ENCODE peak calls at places on chromosomes 3 and 15, in seven cellular contexts. F is heart left ventricle, Y is right atrium auricular region, P is pancreas, W is heart right ventricle, J is PC-9, L is thoracic aorta. O is an unnamed sample.

GRCh38 chr3:187748050-187748481 is 2.8 kb upstream of the BCL6 start:
- DNase-seq in F (peak; percentile 94), Y (peak; percentile 96), P (peak; percentile 89), W (peak; percentile 90), J (peak; percentile 79), L (peak; percentile 85), O (peak; percentile 92)

GRCh38 chr3:111610612-111611054 is 15.5 kb upstream of the ZBED2 start:
- DNase-seq in F (no peak), Y (no peak), P (no peak), W (no peak), J (no peak), L (no peak), O (no peak)

GRCh38 chr3:157752952-157753351 is 249.7 kb upstream of the VEPH1 start:
- DNase-seq in F (no peak), Y (no peak), P (no peak), W (no peak), J (no peak), L (no peak), O (no peak)

GRCh38 chr3:136818191-136818850 is 605 bp upstream of the SLC35G2 start:
- DNase-seq in F (peak; percentile 51), Y (peak; percentile 86), P (peak; percentile 26), W (peak; percentile 44), J (peak; percentile 74), L (peak; percentile 3), O (no peak)

GRCh38 chr15:52799145-52799811 is 9.1 kb upstream of the ONECUT1 start:
- DNase-seq in F (no peak), Y (no peak), P (no peak), W (no peak), J (no peak), L (no peak), O (no peak)

GRCh38 chr15:99385865-99386264 is 134.6 kb downstream of the LRRC28 start:
- DNase-seq in F (peak; percentile 85), Y (peak; percentile 73), P (peak; percentile 40), W (peak; percentile 74), J (no peak), L (no peak), O (peak; percentile 80)

GRCh38 chr3:172201136-172201989 is 162.0 kb downstream of the FNDC3B start:
- DNase-seq in F (peak; percentile 91), Y (peak; percentile 90), P (peak; percentile 59), W (peak; percentile 88), J (no peak), L (no peak), O (peak; percentile 86)

GRCh38 chr3:31404871-31405270 is 127.9 kb upstream of the STT3B start:
- DNase-seq in F (no peak), Y (no peak), P (no peak), W (no peak), J (no peak), L (no peak), O (no peak)

GRCh38 chr3:31747785-31748184 is 215.1 kb downstream of the STT3B start:
- DNase-seq in F (no peak), Y (no peak), P (no peak), W (no peak), J (no peak), L (no peak), O (no peak)

GRCh38 chr3:28564211-28564610 is 215.6 kb upstream of the AZI2 start:
- DNase-seq in F (no peak), Y (no peak), P (no peak), W (no peak), J (no peak), L (no peak), O (no peak)

GRCh38 chr15:63938486-63939061 is 104.8 kb upstream of the HERC1 start:
- DNase-seq in F (no peak), Y (peak; percentile 50), P (no peak), W (no peak), J (no peak), L (no peak), O (no peak)

GRCh38 chr15:92178908-92179307 is 214.8 kb upstream of the ST8SIA2 start:
- DNase-seq in F (no peak), Y (no peak), P (no peak), W (no peak), J (no peak), L (no peak), O (no peak)

GRCh38 chr15:43329222-43329959 is 982 bp downstream of the LCMT2 start:
- DNase-seq in F (peak; percentile 28), Y (no peak), P (no peak), W (no peak), J (no peak), L (no peak), O (no peak)

GRCh38 chr3:18425641-18426403 is 683 bp upstream of the SATB1 start:
- DNase-seq in F (peak; percentile 53), Y (no peak), P (peak; percentile 86), W (peak; percentile 57), J (peak; percentile 39), L (no peak), O (peak; percentile 49)

GRCh38 chr3:1275495-1275894 is 182.7 kb downstream of the CNTN6 start:
- DNase-seq in F (no peak), Y (no peak), P (no peak), W (no peak), J (no peak), L (no peak), O (no peak)

GRCh38 chr3:113405180-113405579 is 36.1 kb downstream of the CFAP44 start:
- DNase-seq in F (no peak), Y (no peak), P (no peak), W (no peak), J (no peak), L (no peak), O (no peak)

GRCh38 chr15:63971427-63971805 is 74.9 kb downstream of the DAPK2 start:
- DNase-seq in F (no peak), Y (peak; percentile 50), P (no peak), W (no peak), J (no peak), L (no peak), O (peak; percentile 73)

GRCh38 chr3:119580148-119580760 is 962 bp downstream of the ADPRH start:
- DNase-seq in F (peak; percentile 44), Y (peak; percentile 60), P (peak; percentile 34), W (no peak), J (no peak), L (no peak), O (peak; percentile 40)

GRCh38 chr3:131361464-131362421 is 19.8 kb upstream of the NUDT16 start:
- DNase-seq in F (peak; percentile 91), Y (peak; percentile 85), P (peak; percentile 98), W (peak; percentile 86), J (peak; percentile 88), L (peak; percentile 33), O (peak; percentile 88)

GRCh38 chr3:134494539-134494938 is 8.7 kb downstream of the CEP63 start:
- DNase-seq in F (no peak), Y (no peak), P (no peak), W (no peak), J (no peak), L (no peak), O (no peak)

GRCh38 chr3:18354706-18355105 is 70.4 kb downstream of the SATB1 start:
- DNase-seq in F (no peak), Y (no peak), P (no peak), W (no peak), J (no peak), L (no peak), O (no peak)

GRCh38 chr3:125606291-125606690 is 11.0 kb upstream of the OSBPL11 start:
- DNase-seq in F (no peak), Y (no peak), P (no peak), W (no peak), J (no peak), L (no peak), O (no peak)

GRCh38 chr3:125608419-125608818 is 13.1 kb upstream of the OSBPL11 start:
- DNase-seq in F (no peak), Y (no peak), P (no peak), W (no peak), J (no peak), L (no peak), O (no peak)

GRCh38 chr3:125605771-125606170 is 10.5 kb upstream of the OSBPL11 start:
- DNase-seq in F (no peak), Y (no peak), P (no peak), W (no peak), J (no peak), L (no peak), O (no peak)

GRCh38 chr3:125611908-125612307 is 16.6 kb upstream of the OSBPL11 start:
- DNase-seq in F (no peak), Y (no peak), P (no peak), W (no peak), J (no peak), L (no peak), O (peak; percentile 28)

DNA sequence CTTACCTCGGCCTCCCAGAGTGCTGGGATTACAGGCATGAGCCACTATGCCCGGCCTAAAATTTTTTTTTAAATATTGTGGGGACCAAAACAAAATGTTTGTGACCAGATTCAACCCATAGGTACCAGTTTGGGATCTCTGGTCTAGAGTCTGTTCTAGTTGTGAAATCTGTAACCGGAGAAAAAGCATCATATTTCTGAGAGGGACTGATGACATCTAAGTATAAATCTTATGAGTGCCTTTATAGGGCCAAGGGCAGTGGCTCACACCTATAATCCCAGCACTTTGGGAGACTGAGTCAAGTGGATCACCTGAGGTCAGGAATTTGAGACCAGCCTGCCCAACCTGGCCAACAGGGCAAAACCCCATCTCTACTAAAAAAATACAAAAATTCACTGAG is 14.1 kb upstream of the OSBPL11 start:
- DNase-seq in F (no peak), Y (no peak), P (no peak), W (no peak), J (no peak), L (no peak), O (no peak)
- H3K36me3 ChIP-seq in F (no peaks in the 10 kb centered on the region), Y (no peaks in the 10 kb centered on the region), P (no peaks in the 10 kb centered on the region), W (no peaks in the 10 kb centered on the region), J (no peaks in the 10 kb centered on the region), L (no peaks in the 10 kb centered on the region), O (no peaks in the 10 kb centered on the region)

GRCh38 chr15:58919232-58919631 is 14.2 kb downstream of the SLTM start:
- DNase-seq in F (no peak), Y (no peak), P (no peak), W (no peak), J (no peak), L (no peak), O (no peak)
- H3K36me3 ChIP-seq in F (peaks cover 42% of the 10 kb centered on the region), Y (no peaks in the 10 kb centered on the region), P (no peaks in the 10 kb centered on the region), W (peaks cover 81% of the 10 kb centered on the region), J (peaks cover 18% of the 10 kb centered on the region), L (peaks cover 11% of the 10 kb centered on the region), O (peaks cover 2% of the 10 kb centered on the region)

DNA sequence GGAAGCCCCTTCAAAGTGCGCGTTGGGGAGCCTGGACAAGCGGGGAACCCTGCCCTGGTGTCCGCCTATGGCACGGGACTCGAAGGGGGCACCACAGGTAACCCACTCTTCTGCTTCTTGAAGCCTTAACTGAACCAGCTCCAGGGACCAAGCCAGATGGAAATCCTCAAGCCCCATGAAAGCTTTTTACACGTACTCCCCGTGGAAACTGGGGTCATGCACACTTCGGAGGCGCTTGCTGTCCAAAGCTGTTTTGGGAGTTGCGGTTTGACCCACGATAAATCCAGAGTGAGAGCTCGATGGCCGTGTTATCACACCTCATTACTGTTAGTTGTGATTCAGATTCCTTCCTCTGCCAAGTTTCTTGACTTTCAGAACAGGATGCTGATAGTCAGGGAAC is 47.5 kb downstream of the DNASE1L3 start:
- DNase-seq in F (no peak), Y (no peak), P (no peak), W (no peak), J (no peak), L (no peak), O (no peak)
- H3K36me3 ChIP-seq in F (peaks cover 45% of the 10 kb centered on the region), Y (peaks cover 22% of the 10 kb centered on the region), P (no peaks in the 10 kb centered on the region), W (peaks cover 62% of the 10 kb centered on the region), J (peaks cover 68% of the 10 kb centered on the region), L (peaks cover 27% of the 10 kb centered on the region), O (peaks cover 4% of the 10 kb centered on the region)

DNA sequence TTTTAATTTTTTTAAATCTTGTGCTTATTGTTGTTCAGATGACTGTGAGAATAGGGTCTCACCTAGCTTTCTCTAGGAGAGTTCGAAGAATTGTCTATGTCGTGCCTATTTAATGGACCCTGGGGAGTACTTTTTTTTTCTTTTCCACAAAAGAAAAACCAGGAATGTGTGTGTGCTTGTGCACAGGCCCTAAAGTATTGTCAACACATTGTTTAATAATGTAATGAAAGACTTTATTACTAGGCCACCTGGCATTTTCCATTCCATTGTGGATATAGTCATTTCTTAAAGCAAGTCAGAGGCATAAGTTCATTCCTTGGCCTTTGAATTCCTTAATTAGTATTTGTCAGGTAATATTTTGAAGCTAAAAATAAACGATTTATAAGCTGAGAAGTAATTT is 135.9 kb downstream of the KLHL25 start:
- DNase-seq in F (no peak), Y (no peak), P (no peak), W (no peak), J (no peak), L (no peak), O (no peak)
- H3K36me3 ChIP-seq in F (peaks cover 100% of the 10 kb centered on the region), Y (peaks cover 87% of the 10 kb centered on the region), P (peaks cover 10% of the 10 kb centered on the region), W (peaks cover 100% of the 10 kb centered on the region), J (no peaks in the 10 kb centered on the region), L (peaks cover 21% of the 10 kb centered on the region), O (peaks cover 88% of the 10 kb centered on the region)

O was measured in psoas muscle.